ENCODE peak calls at places on chromosomes 5 and 9, in six cellular contexts. R, D, E, S, C and Q are unnamed samples.

GRCh38 chr5:53543401-53543800 is 17.0 kb upstream of the NDUFS4 start:
- DNase-seq in R (no peak), D (no peak), E (peak), S (no peak), C (no peak), Q (no peak)

GRCh38 chr5:152058267-152058666 is 133.6 kb upstream of the GLRA1 start:
- DNase-seq in R (no peak), D (no peak), E (no peak), S (no peak), C (no peak), Q (peak)

GRCh38 chr5:175709276-175709781 is 51.5 kb downstream of the HRH2 start:
- DNase-seq in R (no peak), D (no peak), E (no peak), S (no peak), C (no peak), Q (no peak)

GRCh38 chr9:112312139-112312538 is 21.3 kb downstream of the PTBP3 start:
- DNase-seq in R (no peak), D (no peak), E (no peak), S (no peak), C (no peak), Q (no peak)

GRCh38 chr9:114930063-114930812 is at the start of gene TNFSF8:
- DNase-seq in R (no peak), D (no peak), E (no peak), S (no peak), C (no peak), Q (peak)

GRCh38 chr5:95771109-95771708 is 40.1 kb downstream of the RHOBTB3 start:
- DNase-seq in R (no peak), D (no peak), E (no peak), S (no peak), C (no peak), Q (peak)

GRCh38 chr9:121748727-121749546 is 97.5 kb downstream of the DAB2IP start:
- DNase-seq in R (no peak), D (no peak), E (no peak), S (no peak), C (no peak), Q (peak)

GRCh38 chr9:649128-650074 is 192.1 kb upstream of the DMRT1 start:
- DNase-seq in R (no peak), D (no peak), E (no peak), S (no peak), C (no peak), Q (no peak)

GRCh38 chr9:127333326-127334064 is 63.5 kb upstream of the SLC2A8 start:
- DNase-seq in R (no peak), D (peak), E (no peak), S (no peak), C (no peak), Q (no peak)

GRCh38 chr9:100700689-100701318 is 122.9 kb downstream of the CAVIN4 start:
- DNase-seq in R (no peak), D (no peak), E (no peak), S (no peak), C (peak), Q (no peak)

GRCh38 chr9:26975728-26976707 is 19.8 kb downstream of the IFT74 start:
- DNase-seq in R (peak), D (peak), E (peak), S (no peak), C (no peak), Q (no peak)

GRCh38 chr9:114016629-114017423 is 61.3 kb downstream of the AMBP start:
- DNase-seq in R (no peak), D (no peak), E (no peak), S (no peak), C (no peak), Q (no peak)

GRCh38 chr9:108710424-108710823 is 145.4 kb downstream of the ACTL7B start:
- DNase-seq in R (no peak), D (no peak), E (no peak), S (no peak), C (no peak), Q (no peak)

GRCh38 chr9:129832957-129833356 is 2.1 kb downstream of the C9orf78 start:
- DNase-seq in R (no peak), D (no peak), E (no peak), S (no peak), C (no peak), Q (no peak)

GRCh38 chr5:60295423-60295822 is 401.9 kb upstream of the PDE4D start:
- DNase-seq in R (peak), D (no peak), E (peak), S (no peak), C (peak), Q (no peak)

GRCh38 chr5:111227805-111228204 is 3.6 kb downstream of the CAMK4 start:
- DNase-seq in R (peak), D (peak), E (peak), S (no peak), C (peak), Q (no peak)

GRCh38 chr9:127194881-127195713 is 69.5 kb upstream of the GARNL3 start:
- DNase-seq in R (peak), D (no peak), E (no peak), S (no peak), C (no peak), Q (no peak)

GRCh38 chr9:134007150-134007549 is 15.0 kb upstream of the VAV2 start:
- DNase-seq in R (no peak), D (no peak), E (no peak), S (no peak), C (no peak), Q (no peak)

GRCh38 chr5:128109138-128109537 is 25.6 kb downstream of the SLC12A2 start:
- DNase-seq in R (no peak), D (no peak), E (no peak), S (no peak), C (no peak), Q (peak)

GRCh38 chr5:173730610-173731302 is 114.3 kb upstream of the BOD1 start:
- DNase-seq in R (no peak), D (no peak), E (no peak), S (no peak), C (no peak), Q (no peak)

GRCh38 chr5:158456756-158457155 is 597.8 kb upstream of the CLINT1 start:
- DNase-seq in R (peak), D (peak), E (peak), S (no peak), C (no peak), Q (no peak)

GRCh38 chr5:111615054-111615453 is 102.7 kb upstream of the STARD4 start:
- DNase-seq in R (no peak), D (no peak), E (no peak), S (no peak), C (no peak), Q (no peak)

GRCh38 chr5:1092122-1092521 is 19.7 kb downstream of the SLC12A7 start:
- DNase-seq in R (no peak), D (no peak), E (no peak), S (no peak), C (no peak), Q (no peak)

GRCh38 chr9:16267336-16268036 is 603.0 kb downstream of the BNC2 start:
- DNase-seq in R (peak), D (peak), E (peak), S (no peak), C (no peak), Q (no peak)

GRCh38 chr5:45774528-45774927 is 78.3 kb upstream of the HCN1 start:
- DNase-seq in R (no peak), D (no peak), E (no peak), S (no peak), C (peak), Q (no peak)

GRCh38 chr5:148952097-148952828 is 110.6 kb downstream of the SH3TC2 start:
- DNase-seq in R (no peak), D (no peak), E (no peak), S (no peak), C (no peak), Q (no peak)

GRCh38 chr5:68689010-68689409 is 404.8 kb upstream of the SLC30A5 start:
- DNase-seq in R (no peak), D (no peak), E (no peak), S (no peak), C (no peak), Q (no peak)

GRCh38 chr5:156411-157072 is 34.8 kb upstream of the LRRC14B start:
- DNase-seq in R (no peak), D (no peak), E (no peak), S (no peak), C (no peak), Q (no peak)

GRCh38 chr5:66454186-66455078 is 141.8 kb upstream of the MAST4 start:
- DNase-seq in R (no peak), D (no peak), E (peak), S (no peak), C (no peak), Q (no peak)